ENCODE peak calls at places on chromosomes 12 and 14, in six cellular contexts. One of them, this sample, is unnamed.

GRCh38 chr14:69535230-69535848 is 39.3 kb downstream of the CCDC177 start:
- DNase-seq in T-helper 1 cell: no peak
- DNase-seq in activated effector memory CD4-positive, alpha-beta T cell treated with anti-CD3 and anti-CD28 coated beads, Interleukin-2, amount 50 U/mL, for 16 hours: no peak
- DNase-seq in mesendoderm: peak
- DNase-seq in frontal cortex: no peak
- DNase-seq in NAMALWA: no peak
- DNase-seq in this sample: no peak

GRCh38 chr14:69214376-69214775 is 23.1 kb downstream of the EXD2 start:
- DNase-seq in T-helper 1 cell: no peak
- DNase-seq in activated effector memory CD4-positive, alpha-beta T cell treated with anti-CD3 and anti-CD28 coated beads, Interleukin-2, amount 50 U/mL, for 16 hours: no peak
- DNase-seq in mesendoderm: no peak
- DNase-seq in frontal cortex: no peak
- DNase-seq in NAMALWA: no peak
- DNase-seq in this sample: no peak

GRCh38 chr14:57938533-57938932 is 72.6 kb upstream of the SLC35F4 start:
- DNase-seq in T-helper 1 cell: no peak
- DNase-seq in activated effector memory CD4-positive, alpha-beta T cell treated with anti-CD3 and anti-CD28 coated beads, Interleukin-2, amount 50 U/mL, for 16 hours: no peak
- DNase-seq in mesendoderm: no peak
- DNase-seq in frontal cortex: no peak
- DNase-seq in NAMALWA: no peak
- DNase-seq in this sample: no peak

GRCh38 chr14:91298576-91298975 is 54.1 kb upstream of the GPR68 start:
- DNase-seq in T-helper 1 cell: no peak
- DNase-seq in activated effector memory CD4-positive, alpha-beta T cell treated with anti-CD3 and anti-CD28 coated beads, Interleukin-2, amount 50 U/mL, for 16 hours: no peak
- DNase-seq in mesendoderm: no peak
- DNase-seq in frontal cortex: no peak
- DNase-seq in NAMALWA: no peak
- DNase-seq in this sample: no peak

GRCh38 chr12:28189774-28190320 is 409 bp upstream of the CCDC91 start:
- DNase-seq in T-helper 1 cell: no peak
- DNase-seq in activated effector memory CD4-positive, alpha-beta T cell treated with anti-CD3 and anti-CD28 coated beads, Interleukin-2, amount 50 U/mL, for 16 hours: no peak
- DNase-seq in mesendoderm: no peak
- DNase-seq in frontal cortex: no peak
- DNase-seq in NAMALWA: peak
- DNase-seq in this sample: no peak

GRCh38 chr14:64865992-64866391 is 13.7 kb downstream of the SPTB start:
- DNase-seq in T-helper 1 cell: no peak
- DNase-seq in activated effector memory CD4-positive, alpha-beta T cell treated with anti-CD3 and anti-CD28 coated beads, Interleukin-2, amount 50 U/mL, for 16 hours: no peak
- DNase-seq in mesendoderm: peak
- DNase-seq in frontal cortex: no peak
- DNase-seq in NAMALWA: no peak
- DNase-seq in this sample: no peak

GRCh38 chr14:84442481-84442880 is 1087.5 kb upstream of the FLRT2 start:
- DNase-seq in T-helper 1 cell: no peak
- DNase-seq in activated effector memory CD4-positive, alpha-beta T cell treated with anti-CD3 and anti-CD28 coated beads, Interleukin-2, amount 50 U/mL, for 16 hours: no peak
- DNase-seq in mesendoderm: no peak
- DNase-seq in frontal cortex: no peak
- DNase-seq in NAMALWA: no peak
- DNase-seq in this sample: no peak

GRCh38 chr12:85825751-85826150 is 10.5 kb downstream of the RASSF9 start:
- DNase-seq in T-helper 1 cell: no peak
- DNase-seq in activated effector memory CD4-positive, alpha-beta T cell treated with anti-CD3 and anti-CD28 coated beads, Interleukin-2, amount 50 U/mL, for 16 hours: no peak
- DNase-seq in mesendoderm: no peak
- DNase-seq in frontal cortex: no peak
- DNase-seq in NAMALWA: no peak
- DNase-seq in this sample: no peak

GRCh38 chr12:92722897-92723296 is 20.1 kb downstream of the PLEKHG7 start:
- DNase-seq in T-helper 1 cell: no peak
- DNase-seq in activated effector memory CD4-positive, alpha-beta T cell treated with anti-CD3 and anti-CD28 coated beads, Interleukin-2, amount 50 U/mL, for 16 hours: no peak
- DNase-seq in mesendoderm: no peak
- DNase-seq in frontal cortex: no peak
- DNase-seq in NAMALWA: no peak
- DNase-seq in this sample: no peak

GRCh38 chr14:33669111-33669510 is 281.8 kb downstream of the EGLN3 start:
- DNase-seq in T-helper 1 cell: no peak
- DNase-seq in activated effector memory CD4-positive, alpha-beta T cell treated with anti-CD3 and anti-CD28 coated beads, Interleukin-2, amount 50 U/mL, for 16 hours: no peak
- DNase-seq in mesendoderm: no peak
- DNase-seq in frontal cortex: no peak
- DNase-seq in NAMALWA: no peak
- DNase-seq in this sample: no peak

GRCh38 chr14:94051115-94051514 is 25.0 kb downstream of the OTUB2 start:
- DNase-seq in T-helper 1 cell: no peak
- DNase-seq in activated effector memory CD4-positive, alpha-beta T cell treated with anti-CD3 and anti-CD28 coated beads, Interleukin-2, amount 50 U/mL, for 16 hours: peak
- DNase-seq in mesendoderm: peak
- DNase-seq in frontal cortex: no peak
- DNase-seq in NAMALWA: no peak
- DNase-seq in this sample: no peak

GRCh38 chr12:22473212-22473611 is 71.1 kb downstream of the C2CD5 start:
- DNase-seq in T-helper 1 cell: no peak
- DNase-seq in activated effector memory CD4-positive, alpha-beta T cell treated with anti-CD3 and anti-CD28 coated beads, Interleukin-2, amount 50 U/mL, for 16 hours: no peak
- DNase-seq in mesendoderm: no peak
- DNase-seq in frontal cortex: no peak
- DNase-seq in NAMALWA: no peak
- DNase-seq in this sample: no peak

GRCh38 chr12:47102845-47103666 is 23.3 kb upstream of the AMIGO2 start:
- DNase-seq in T-helper 1 cell: no peak
- DNase-seq in activated effector memory CD4-positive, alpha-beta T cell treated with anti-CD3 and anti-CD28 coated beads, Interleukin-2, amount 50 U/mL, for 16 hours: no peak
- DNase-seq in mesendoderm: no peak
- DNase-seq in frontal cortex: no peak
- DNase-seq in NAMALWA: no peak
- DNase-seq in this sample: no peak

GRCh38 chr14:72535485-72535884 is 358.4 kb downstream of the DPF3 start:
- DNase-seq in T-helper 1 cell: no peak
- DNase-seq in activated effector memory CD4-positive, alpha-beta T cell treated with anti-CD3 and anti-CD28 coated beads, Interleukin-2, amount 50 U/mL, for 16 hours: no peak
- DNase-seq in mesendoderm: no peak
- DNase-seq in frontal cortex: no peak
- DNase-seq in NAMALWA: no peak
- DNase-seq in this sample: no peak

GRCh38 chr14:31137214-31137889 is 70.2 kb downstream of the HECTD1 start:
- DNase-seq in T-helper 1 cell: no peak
- DNase-seq in activated effector memory CD4-positive, alpha-beta T cell treated with anti-CD3 and anti-CD28 coated beads, Interleukin-2, amount 50 U/mL, for 16 hours: no peak
- DNase-seq in mesendoderm: peak
- DNase-seq in frontal cortex: no peak
- DNase-seq in NAMALWA: no peak
- DNase-seq in this sample: no peak

GRCh38 chr14:105581551-105582341 is 55.4 kb downstream of the TMEM121 start:
- DNase-seq in T-helper 1 cell: no peak
- DNase-seq in activated effector memory CD4-positive, alpha-beta T cell treated with anti-CD3 and anti-CD28 coated beads, Interleukin-2, amount 50 U/mL, for 16 hours: peak
- DNase-seq in mesendoderm: no peak
- DNase-seq in frontal cortex: no peak
- DNase-seq in NAMALWA: peak
- DNase-seq in this sample: peak

GRCh38 chr14:95519699-95520098 is 3.2 kb upstream of the SYNE3 start:
- DNase-seq in T-helper 1 cell: peak
- DNase-seq in activated effector memory CD4-positive, alpha-beta T cell treated with anti-CD3 and anti-CD28 coated beads, Interleukin-2, amount 50 U/mL, for 16 hours: peak
- DNase-seq in mesendoderm: no peak
- DNase-seq in frontal cortex: no peak
- DNase-seq in NAMALWA: peak
- DNase-seq in this sample: no peak

GRCh38 chr12:44462729-44463128 is 413.4 kb downstream of the NELL2 start:
- DNase-seq in T-helper 1 cell: no peak
- DNase-seq in activated effector memory CD4-positive, alpha-beta T cell treated with anti-CD3 and anti-CD28 coated beads, Interleukin-2, amount 50 U/mL, for 16 hours: no peak
- DNase-seq in mesendoderm: no peak
- DNase-seq in frontal cortex: no peak
- DNase-seq in NAMALWA: no peak
- DNase-seq in this sample: no peak

GRCh38 chr12:76713986-76714385 is 49.9 kb upstream of the ZDHHC17 start:
- DNase-seq in T-helper 1 cell: no peak
- DNase-seq in activated effector memory CD4-positive, alpha-beta T cell treated with anti-CD3 and anti-CD28 coated beads, Interleukin-2, amount 50 U/mL, for 16 hours: no peak
- DNase-seq in mesendoderm: peak
- DNase-seq in frontal cortex: no peak
- DNase-seq in NAMALWA: no peak
- DNase-seq in this sample: no peak

GRCh38 chr14:47675489-47676300 is at the start of gene MDGA2:
- DNase-seq in T-helper 1 cell: no peak
- DNase-seq in activated effector memory CD4-positive, alpha-beta T cell treated with anti-CD3 and anti-CD28 coated beads, Interleukin-2, amount 50 U/mL, for 16 hours: no peak
- DNase-seq in mesendoderm: peak
- DNase-seq in frontal cortex: no peak
- DNase-seq in NAMALWA: no peak
- DNase-seq in this sample: no peak

GRCh38 chr14:69133206-69134125 is 19.5 kb downstream of the DCAF5 start:
- DNase-seq in T-helper 1 cell: no peak
- DNase-seq in activated effector memory CD4-positive, alpha-beta T cell treated with anti-CD3 and anti-CD28 coated beads, Interleukin-2, amount 50 U/mL, for 16 hours: no peak
- DNase-seq in mesendoderm: peak
- DNase-seq in frontal cortex: no peak
- DNase-seq in NAMALWA: no peak
- DNase-seq in this sample: no peak

GRCh38 chr14:103185051-103186027 is 62.1 kb downstream of the TNFAIP2 start:
- DNase-seq in T-helper 1 cell: no peak
- DNase-seq in activated effector memory CD4-positive, alpha-beta T cell treated with anti-CD3 and anti-CD28 coated beads, Interleukin-2, amount 50 U/mL, for 16 hours: no peak
- DNase-seq in mesendoderm: peak
- DNase-seq in frontal cortex: no peak
- DNase-seq in NAMALWA: peak
- DNase-seq in this sample: no peak

GRCh38 chr14:23242076-23242475 is 4.3 kb downstream of the RNF212B start:
- DNase-seq in T-helper 1 cell: no peak
- DNase-seq in activated effector memory CD4-positive, alpha-beta T cell treated with anti-CD3 and anti-CD28 coated beads, Interleukin-2, amount 50 U/mL, for 16 hours: no peak
- DNase-seq in mesendoderm: no peak
- DNase-seq in frontal cortex: no peak
- DNase-seq in NAMALWA: no peak
- DNase-seq in this sample: no peak

GRCh38 chr12:53500119-53500775 is 836 bp upstream of the TARBP2 start:
- DNase-seq in T-helper 1 cell: no peak
- DNase-seq in activated effector memory CD4-positive, alpha-beta T cell treated with anti-CD3 and anti-CD28 coated beads, Interleukin-2, amount 50 U/mL, for 16 hours: no peak
- DNase-seq in mesendoderm: no peak
- DNase-seq in frontal cortex: no peak
- DNase-seq in NAMALWA: peak
- DNase-seq in this sample: no peak

GRCh38 chr12:112261559-112261958 is 120.7 kb downstream of the HECTD4 start:
- DNase-seq in T-helper 1 cell: no peak
- DNase-seq in activated effector memory CD4-positive, alpha-beta T cell treated with anti-CD3 and anti-CD28 coated beads, Interleukin-2, amount 50 U/mL, for 16 hours: no peak
- DNase-seq in mesendoderm: peak
- DNase-seq in frontal cortex: no peak
- DNase-seq in NAMALWA: no peak
- DNase-seq in this sample: no peak

GRCh38 chr14:94617366-94617941 is 5.3 kb downstream of the SERPINA3 start:
- DNase-seq in T-helper 1 cell: no peak
- DNase-seq in activated effector memory CD4-positive, alpha-beta T cell treated with anti-CD3 and anti-CD28 coated beads, Interleukin-2, amount 50 U/mL, for 16 hours: peak
- DNase-seq in mesendoderm: no peak
- DNase-seq in frontal cortex: no peak
- DNase-seq in NAMALWA: no peak
- DNase-seq in this sample: no peak

GRCh38 chr12:111225307-111225706 is 143.6 kb downstream of the PHETA1 start:
- DNase-seq in T-helper 1 cell: no peak
- DNase-seq in activated effector memory CD4-positive, alpha-beta T cell treated with anti-CD3 and anti-CD28 coated beads, Interleukin-2, amount 50 U/mL, for 16 hours: no peak
- DNase-seq in mesendoderm: no peak
- DNase-seq in frontal cortex: no peak
- DNase-seq in NAMALWA: no peak
- DNase-seq in this sample: no peak

GRCh38 chr12:94250130-94250529 is 101.8 kb downstream of the PLXNC1 start:
- DNase-seq in T-helper 1 cell: no peak
- DNase-seq in activated effector memory CD4-positive, alpha-beta T cell treated with anti-CD3 and anti-CD28 coated beads, Interleukin-2, amount 50 U/mL, for 16 hours: no peak
- DNase-seq in mesendoderm: no peak
- DNase-seq in frontal cortex: no peak
- DNase-seq in NAMALWA: no peak
- DNase-seq in this sample: no peak

GRCh38 chr14:101259748-101260147 is 301.5 kb upstream of the DIO3 start:
- DNase-seq in T-helper 1 cell: no peak
- DNase-seq in activated effector memory CD4-positive, alpha-beta T cell treated with anti-CD3 and anti-CD28 coated beads, Interleukin-2, amount 50 U/mL, for 16 hours: no peak
- DNase-seq in mesendoderm: no peak
- DNase-seq in frontal cortex: no peak
- DNase-seq in NAMALWA: no peak
- DNase-seq in this sample: no peak

GRCh38 chr14:73955674-73956073 is 5.6 kb downstream of the COQ6 start:
- DNase-seq in T-helper 1 cell: no peak
- DNase-seq in activated effector memory CD4-positive, alpha-beta T cell treated with anti-CD3 and anti-CD28 coated beads, Interleukin-2, amount 50 U/mL, for 16 hours: no peak
- DNase-seq in mesendoderm: no peak
- DNase-seq in frontal cortex: no peak
- DNase-seq in NAMALWA: no peak
- DNase-seq in this sample: no peak

GRCh38 chr12:32598688-32599087 is 80.4 kb upstream of the DNM1L start:
- DNase-seq in T-helper 1 cell: no peak
- DNase-seq in activated effector memory CD4-positive, alpha-beta T cell treated with anti-CD3 and anti-CD28 coated beads, Interleukin-2, amount 50 U/mL, for 16 hours: no peak
- DNase-seq in mesendoderm: no peak
- DNase-seq in frontal cortex: no peak
- DNase-seq in NAMALWA: no peak
- DNase-seq in this sample: no peak

GRCh38 chr14:85688024-85688423 is 158.1 kb downstream of the FLRT2 start:
- DNase-seq in T-helper 1 cell: no peak
- DNase-seq in activated effector memory CD4-positive, alpha-beta T cell treated with anti-CD3 and anti-CD28 coated beads, Interleukin-2, amount 50 U/mL, for 16 hours: no peak
- DNase-seq in mesendoderm: no peak
- DNase-seq in frontal cortex: no peak
- DNase-seq in NAMALWA: no peak
- DNase-seq in this sample: no peak

GRCh38 chr14:24058260-24058950 is 6.6 kb downstream of the CARMIL3 start:
- DNase-seq in T-helper 1 cell: peak
- DNase-seq in activated effector memory CD4-positive, alpha-beta T cell treated with anti-CD3 and anti-CD28 coated beads, Interleukin-2, amount 50 U/mL, for 16 hours: no peak
- DNase-seq in mesendoderm: peak
- DNase-seq in frontal cortex: peak
- DNase-seq in NAMALWA: peak
- DNase-seq in this sample: no peak

GRCh38 chr12:49667319-49668090 is 39.7 kb downstream of the FMNL3 start:
- DNase-seq in T-helper 1 cell: no peak
- DNase-seq in activated effector memory CD4-positive, alpha-beta T cell treated with anti-CD3 and anti-CD28 coated beads, Interleukin-2, amount 50 U/mL, for 16 hours: no peak
- DNase-seq in mesendoderm: no peak
- DNase-seq in frontal cortex: no peak
- DNase-seq in NAMALWA: no peak
- DNase-seq in this sample: no peak

GRCh38 chr12:52582971-52583456 is 9.4 kb upstream of the KRT74 start:
- DNase-seq in T-helper 1 cell: peak
- DNase-seq in activated effector memory CD4-positive, alpha-beta T cell treated with anti-CD3 and anti-CD28 coated beads, Interleukin-2, amount 50 U/mL, for 16 hours: peak
- DNase-seq in mesendoderm: peak
- DNase-seq in frontal cortex: peak
- DNase-seq in NAMALWA: peak
- DNase-seq in this sample: no peak

GRCh38 chr12:3753549-3754284 is 808 bp upstream of the CRACR2A start:
- DNase-seq in T-helper 1 cell: no peak
- DNase-seq in activated effector memory CD4-positive, alpha-beta T cell treated with anti-CD3 and anti-CD28 coated beads, Interleukin-2, amount 50 U/mL, for 16 hours: no peak
- DNase-seq in mesendoderm: peak
- DNase-seq in frontal cortex: no peak
- DNase-seq in NAMALWA: peak
- DNase-seq in this sample: peak

GRCh38 chr14:98692832-98693231 is 579.2 kb downstream of the BCL11B start:
- DNase-seq in T-helper 1 cell: no peak
- DNase-seq in activated effector memory CD4-positive, alpha-beta T cell treated with anti-CD3 and anti-CD28 coated beads, Interleukin-2, amount 50 U/mL, for 16 hours: no peak
- DNase-seq in mesendoderm: no peak
- DNase-seq in frontal cortex: no peak
- DNase-seq in NAMALWA: no peak
- DNase-seq in this sample: no peak